ENCODE peak calls at places on chromosomes 7 and 10, in eight cellular contexts. T is NCI-H1105, E is ELR, Y is tibial artery, H is heart left ventricle, P is keratinocyte, I is BE2C, X is glutamatergic neuron. F is an unnamed sample.

GRCh38 chr10:123203393-123204126 is 49.4 kb downstream of the BUB3 start:
- DNase-seq in T (no peak), E (no peak), Y (no peak), H (no peak), P (no peak), I (no peak), X (no peak), F (no peak)

GRCh38 chr10:59830601-59831259 is 75.6 kb downstream of the CCDC6 start:
- DNase-seq in T (no peak), E (peak), Y (no peak), H (peak), P (no peak), I (peak), X (peak), F (peak)

GRCh38 chr7:142842251-142842766 is 12.6 kb upstream of the EPHB6 start:
- DNase-seq in T (no peak), E (no peak), Y (no peak), H (no peak), P (no peak), I (no peak), X (no peak), F (no peak)

GRCh38 chr7:151570366-151570915 is 50.7 kb upstream of the RHEB start:
- DNase-seq in T (no peak), E (peak), Y (no peak), H (no peak), P (no peak), I (no peak), X (no peak), F (no peak)

GRCh38 chr10:16742165-16742960 is 74.9 kb downstream of the RSU1 start:
- DNase-seq in T (no peak), E (no peak), Y (no peak), H (no peak), P (no peak), I (no peak), X (no peak), F (no peak)

GRCh38 chr7:6446977-6447588 is 671 bp downstream of the DAGLB start:
- DNase-seq in T (peak), E (peak), Y (peak), H (peak), P (peak), I (peak), X (peak), F (peak)

GRCh38 chr7:1938788-1939433 is 268.8 kb downstream of the ELFN1 start:
- DNase-seq in T (no peak), E (no peak), Y (no peak), H (peak), P (no peak), I (no peak), X (no peak), F (no peak)

GRCh38 chr7:134515569-134516468 is 11.5 kb upstream of the AKR1B10 start:
- DNase-seq in T (no peak), E (peak), Y (no peak), H (no peak), P (peak), I (no peak), X (no peak), F (peak)

GRCh38 chr7:1104514-1105179 is 16.7 kb downstream of the GPER1 start:
- DNase-seq in T (no peak), E (no peak), Y (no peak), H (no peak), P (no peak), I (no peak), X (no peak), F (no peak)

GRCh38 chr10:117175215-117175900 is 21.9 kb upstream of the KCNK18 start:
- DNase-seq in T (peak), E (no peak), Y (no peak), H (no peak), P (no peak), I (peak), X (peak), F (peak)

GRCh38 chr10:68989317-68989990 is 851 bp downstream of the KIFBP start:
- DNase-seq in T (no peak), E (peak), Y (peak), H (no peak), P (no peak), I (no peak), X (no peak), F (no peak)

GRCh38 chr10:11776080-11776479 is 33.9 kb downstream of the ECHDC3 start:
- DNase-seq in T (no peak), E (peak), Y (no peak), H (no peak), P (no peak), I (no peak), X (no peak), F (peak)

GRCh38 chr10:30062582-30062981 is 3.2 kb upstream of the JCAD start:
- DNase-seq in T (no peak), E (no peak), Y (no peak), H (no peak), P (no peak), I (no peak), X (no peak), F (no peak)

GRCh38 chr7:134362587-134363483 is 46.1 kb upstream of the SLC35B4 start:
- DNase-seq in T (no peak), E (no peak), Y (no peak), H (no peak), P (no peak), I (no peak), X (no peak), F (no peak)

GRCh38 chr7:30969604-30969970 is 5.8 kb downstream of the GHRHR start:
- DNase-seq in T (no peak), E (no peak), Y (no peak), H (no peak), P (no peak), I (no peak), X (no peak), F (no peak)

GRCh38 chr7:135859548-135859947 is 110.9 kb upstream of the FAM180A start:
- DNase-seq in T (no peak), E (peak), Y (no peak), H (no peak), P (no peak), I (no peak), X (no peak), F (peak)

GRCh38 chr7:69599879-69600764 is 1.8 kb downstream of the AUTS2 start:
- DNase-seq in T (peak), E (no peak), Y (no peak), H (no peak), P (no peak), I (peak), X (peak), F (peak)

GRCh38 chr10:116671274-116671926 is 50.6 kb downstream of the PNLIPRP2 start:
- DNase-seq in T (peak), E (peak), Y (no peak), H (no peak), P (no peak), I (no peak), X (no peak), F (no peak)

GRCh38 chr10:102704915-102705314 is 9.3 kb downstream of the ARL3 start:
- DNase-seq in T (no peak), E (peak), Y (no peak), H (no peak), P (no peak), I (no peak), X (no peak), F (peak)

GRCh38 chr7:28433604-28434254 is 21.4 kb downstream of the CREB5 start:
- DNase-seq in T (no peak), E (peak), Y (no peak), H (no peak), P (no peak), I (peak), X (no peak), F (peak)

GRCh38 chr10:88803641-88804040 is 1.1 kb downstream of the LIPM start:
- DNase-seq in T (no peak), E (no peak), Y (no peak), H (no peak), P (no peak), I (no peak), X (no peak), F (no peak)

GRCh38 chr7:88664630-88665233 is 94.8 kb upstream of the ZNF804B start:
- DNase-seq in T (no peak), E (peak), Y (no peak), H (no peak), P (no peak), I (no peak), X (no peak), F (peak)

GRCh38 chr10:93992400-93993030 is 1.2 kb upstream of the PLCE1 start:
- DNase-seq in T (no peak), E (peak), Y (no peak), H (no peak), P (no peak), I (no peak), X (no peak), F (peak)

GRCh38 chr10:15430969-15431791 is 60.1 kb upstream of the FAM171A1 start:
- DNase-seq in T (no peak), E (no peak), Y (no peak), H (no peak), P (no peak), I (no peak), X (no peak), F (no peak)

GRCh38 chr7:98213874-98214810 is 2.9 kb downstream of the BHLHA15 start:
- DNase-seq in T (no peak), E (no peak), Y (peak), H (no peak), P (no peak), I (no peak), X (peak), F (no peak)

GRCh38 chr7:130793855-130794618 is 60.0 kb upstream of the KLF14 start:
- DNase-seq in T (no peak), E (peak), Y (no peak), H (no peak), P (no peak), I (no peak), X (no peak), F (peak)

GRCh38 chr7:131066635-131067034 is 261.0 kb upstream of the MKLN1 start:
- DNase-seq in T (no peak), E (peak), Y (no peak), H (no peak), P (no peak), I (no peak), X (no peak), F (no peak)

GRCh38 chr10:62844280-62845011 is 28.3 kb upstream of the EGR2 start:
- DNase-seq in T (no peak), E (no peak), Y (no peak), H (no peak), P (no peak), I (no peak), X (no peak), F (no peak)

GRCh38 chr7:36037121-36037662 is 115.9 kb upstream of the EEPD1 start:
- DNase-seq in T (peak), E (peak), Y (peak), H (peak), P (peak), I (peak), X (no peak), F (peak)

GRCh38 chr7:41252551-41252950 is 450.3 kb downstream of the INHBA start:
- DNase-seq in T (no peak), E (no peak), Y (no peak), H (no peak), P (no peak), I (no peak), X (no peak), F (no peak)

GRCh38 chr7:33916357-33917081 is 11.2 kb downstream of the BMPER start:
- DNase-seq in T (no peak), E (peak), Y (no peak), H (no peak), P (no peak), I (no peak), X (no peak), F (peak)

GRCh38 chr7:69635572-69636190 is 37.4 kb downstream of the AUTS2 start:
- DNase-seq in T (no peak), E (no peak), Y (no peak), H (no peak), P (no peak), I (no peak), X (no peak), F (peak)

GRCh38 chr10:119871881-119872609 is 598 bp downstream of the MCMBP start:
- DNase-seq in T (peak), E (peak), Y (peak), H (peak), P (no peak), I (peak), X (peak), F (peak)

GRCh38 chr7:52257890-52258289 is 777.5 kb upstream of the POM121L12 start:
- DNase-seq in T (no peak), E (no peak), Y (no peak), H (no peak), P (no peak), I (no peak), X (no peak), F (peak)

GRCh38 chr10:124143721-124144120 is 50.3 kb upstream of the CHST15 start:
- DNase-seq in T (no peak), E (no peak), Y (peak), H (no peak), P (no peak), I (no peak), X (no peak), F (no peak)

GRCh38 chr7:3480197-3480596 is 179.1 kb downstream of the SDK1 start:
- DNase-seq in T (no peak), E (no peak), Y (no peak), H (no peak), P (no peak), I (no peak), X (no peak), F (no peak)

GRCh38 chr7:216360-217300 is 24.3 kb downstream of the FAM20C start:
- DNase-seq in T (no peak), E (no peak), Y (no peak), H (peak), P (no peak), I (no peak), X (no peak), F (peak)

GRCh38 chr10:116561026-116561425 is 15.3 kb downstream of the PNLIP start:
- DNase-seq in T (no peak), E (no peak), Y (no peak), H (no peak), P (no peak), I (no peak), X (no peak), F (no peak)

GRCh38 chr7:143320620-143321019 is 4.7 kb downstream of the CLCN1 start:
- DNase-seq in T (no peak), E (no peak), Y (no peak), H (no peak), P (no peak), I (peak), X (no peak), F (no peak)

F was measured in astrocyte of the hippocampus.